ENCODE peak calls at places on chromosomes 7 and 10, in eight cellular contexts. D is MM.1S, L is H54, J is GM12865, A is kidney glomerular epithelial cell, C is HEK293T, T is HTR-8/SVneo, P is psoas muscle. S is an unnamed sample.
A peak's percentile ranks its signal among the peaks of the same experiment; 100 is the strongest.

GRCh38 chr7:89623018-89623672 is 531.1 kb upstream of the STEAP1 start:
- DNase-seq in C (peak; percentile 36), T (peak; percentile 0), L (no peak), P (no peak), A (peak; percentile 16), D (peak; percentile 60), J (peak; percentile 47), S (no peak)

GRCh38 chr10:118332247-118332646 is 9.9 kb downstream of the FAM204A start:
- DNase-seq in L (no peak), J (peak; percentile 30), T (no peak), P (no peak), C (no peak), A (no peak), D (peak; percentile 62), S (no peak)

GRCh38 chr10:99450156-99450555 is 19.7 kb upstream of the GOT1 start:
- DNase-seq in J (no peak), T (no peak), A (no peak), D (no peak), C (no peak), P (no peak), L (no peak), S (no peak)

GRCh38 chr10:70671229-70671588 is 1.1 kb upstream of the ADAMTS14 start:
- DNase-seq in J (no peak), T (no peak), L (no peak), P (no peak), A (no peak), C (no peak), D (no peak), S (no peak)

GRCh38 chr7:10973942-10974716 is 457 bp downstream of the PHF14 start:
- DNase-seq in P (peak; percentile 67), A (peak; percentile 25), J (peak; percentile 56), L (peak; percentile 38), T (peak; percentile 13), D (no peak), C (peak; percentile 16), S (no peak)

GRCh38 chr7:2873146-2873545 is 29.0 kb upstream of the GNA12 start:
- DNase-seq in D (no peak), P (no peak), J (no peak), T (no peak), L (no peak), A (no peak), C (no peak), S (no peak)

GRCh38 chr7:12893292-12893691 is 205.9 kb downstream of the ARL4A start:
- DNase-seq in L (no peak), P (no peak), C (no peak), J (no peak), T (no peak), D (no peak), A (no peak), S (no peak)

GRCh38 chr10:76428541-76429330 is 997.3 kb downstream of the LRMDA start:
- DNase-seq in P (no peak), L (peak; percentile 31), C (no peak), J (no peak), D (no peak), T (peak; percentile 59), A (peak; percentile 91), S (peak; percentile 50)

GRCh38 chr10:112039823-112040222 is 143.7 kb downstream of the GPAM start:
- DNase-seq in T (no peak), C (no peak), L (no peak), A (no peak), J (no peak), P (no peak), D (no peak), S (no peak)

GRCh38 chr10:114349505-114350211 is 54.6 kb downstream of the AFAP1L2 start:
- DNase-seq in A (no peak), L (no peak), D (no peak), J (no peak), T (no peak), C (no peak), P (no peak), S (no peak)

GRCh38 chr7:17446340-17446739 is 147.9 kb downstream of the AHR start:
- DNase-seq in J (no peak), A (no peak), P (no peak), C (no peak), L (no peak), T (no peak), D (no peak), S (no peak)

GRCh38 chr10:101588879-101589278 is 758 bp downstream of the DPCD start:
- DNase-seq in A (peak; percentile 32), C (peak; percentile 56), J (no peak), P (peak; percentile 6), D (no peak), L (peak; percentile 73), T (no peak), S (no peak)

GRCh38 chr7:129777993-129778769 is 166.7 kb downstream of the NRF1 start:
- DNase-seq in P (no peak), C (no peak), A (no peak), D (no peak), T (no peak), L (no peak), J (no peak), S (no peak)

GRCh38 chr10:60314306-60314940 is 75.3 kb downstream of the ANK3 start:
- DNase-seq in J (no peak), T (peak; percentile 29), D (no peak), L (no peak), P (no peak), C (no peak), A (peak; percentile 22), S (no peak)

GRCh38 chr7:116075351-116076145 is 45.0 kb upstream of the TFEC start:
- DNase-seq in D (no peak), C (no peak), A (no peak), L (no peak), P (peak; percentile 18), T (no peak), J (no peak), S (no peak)

GRCh38 chr10:48309711-48310226 is 3.3 kb downstream of the MAPK8 start:
- DNase-seq in C (no peak), P (no peak), L (peak; percentile 58), A (peak; percentile 92), T (peak; percentile 33), D (peak; percentile 51), J (peak; percentile 54), S (no peak)

GRCh38 chr10:132104471-132105301 is 38.9 kb downstream of the JAKMIP3 start:
- DNase-seq in A (no peak), D (no peak), C (no peak), L (no peak), J (no peak), P (peak; percentile 42), T (no peak), S (no peak)

GRCh38 chr10:110817614-110818013 is 54.1 kb upstream of the PDCD4 start:
- DNase-seq in L (no peak), P (no peak), C (no peak), T (no peak), A (no peak), D (no peak), J (peak; percentile 19), S (no peak)

GRCh38 chr10:27448926-27449325 is 55.2 kb upstream of the RAB18 start:
- DNase-seq in A (peak; percentile 44), J (no peak), L (peak; percentile 47), D (no peak), P (no peak), C (no peak), T (peak; percentile 14), S (no peak)

GRCh38 chr7:96747413-96747940 is 37.8 kb upstream of the SEM1 start:
- DNase-seq in J (no peak), C (no peak), P (no peak), D (no peak), T (no peak), A (no peak), L (no peak), S (no peak)

GRCh38 chr7:104231054-104232046 is 23.5 kb upstream of the ORC5 start:
- DNase-seq in D (peak; percentile 61), A (peak; percentile 47), T (peak; percentile 54), J (peak; percentile 60), P (no peak), L (peak; percentile 39), C (peak; percentile 71), S (no peak)

GRCh38 chr7:82419200-82419599 is 24.4 kb downstream of the CACNA2D1 start:
- DNase-seq in T (no peak), L (no peak), C (no peak), J (no peak), P (no peak), A (no peak), D (no peak), S (no peak)

GRCh38 chr10:32938554-32939061 is 19.4 kb downstream of the ITGB1 start:
- DNase-seq in D (no peak), T (no peak), P (peak; percentile 61), C (no peak), A (no peak), J (no peak), L (no peak), S (no peak)

GRCh38 chr7:47942132-47942531 is 6.1 kb downstream of the PKD1L1 start:
- DNase-seq in D (no peak), C (no peak), L (no peak), A (no peak), P (no peak), T (no peak), J (no peak), S (no peak)

GRCh38 chr10:101014230-101014884 is 14.7 kb downstream of the LZTS2 start:
- DNase-seq in T (no peak), C (peak; percentile 84), L (no peak), J (peak; percentile 65), D (peak; percentile 62), P (peak; percentile 92), A (peak; percentile 55), S (no peak)

GRCh38 chr7:115678049-115678982 is 352.2 kb downstream of the TFEC start:
- DNase-seq in L (no peak), P (no peak), A (no peak), J (no peak), T (no peak), C (no peak), D (no peak), S (no peak)

GRCh38 chr10:122379041-122379440 is 4.5 kb downstream of the PLEKHA1 start:
- DNase-seq in C (no peak), A (no peak), L (no peak), J (no peak), D (no peak), P (no peak), T (no peak), S (no peak)

GRCh38 chr10:73469579-73469978 is 26.2 kb downstream of the PPP3CB start:
- DNase-seq in D (no peak), T (no peak), P (no peak), L (no peak), A (no peak), J (no peak), C (no peak), S (no peak)